ENCODE peak calls at places on chromosome 19, in seven cellular contexts. S, R, N, H, A, Z and L are unnamed samples.

GRCh38 chr19:53037101-53038097 is 7.1 kb upstream of the ERVV-2 start:
- DNase-seq in S (no peak), R (peak), N (peak), H (peak), A (no peak), Z (no peak), L (peak)

GRCh38 chr19:32869369-32870153 is at the start of gene SLC7A9:
- DNase-seq in S (no peak), R (no peak), N (no peak), H (no peak), A (no peak), Z (no peak), L (no peak)

GRCh38 chr19:46303702-46304397 is 7.0 kb downstream of the HIF3A start:
- DNase-seq in S (no peak), R (peak), N (peak), H (no peak), A (no peak), Z (no peak), L (peak)

GRCh38 chr19:32373614-32374295 is 28.3 kb downstream of the ZNF507 start:
- DNase-seq in S (peak), R (no peak), N (no peak), H (peak), A (no peak), Z (no peak), L (no peak)

GRCh38 chr19:3135961-3136683 is at the start of gene GNA15:
- DNase-seq in S (no peak), R (peak), N (no peak), H (no peak), A (no peak), Z (no peak), L (no peak)

GRCh38 chr19:45876411-45877197 is 9.3 kb downstream of the IRF2BP1 start:
- DNase-seq in S (no peak), R (peak), N (peak), H (no peak), A (no peak), Z (no peak), L (peak)

GRCh38 chr19:31963741-31964140 is 381.7 kb upstream of the ZNF507 start:
- DNase-seq in S (no peak), R (peak), N (no peak), H (no peak), A (no peak), Z (no peak), L (no peak)

GRCh38 chr19:35272122-35272715 is 3.5 kb downstream of the USF2 start:
- DNase-seq in S (no peak), R (no peak), N (peak), H (no peak), A (no peak), Z (no peak), L (no peak)

GRCh38 chr19:49014123-49014869 is 2.6 kb downstream of the LHB start:
- DNase-seq in S (no peak), R (no peak), N (peak), H (no peak), A (peak), Z (no peak), L (no peak)

GRCh38 chr19:29271341-29271740 is 58.4 kb upstream of the UQCRFS1 start:
- DNase-seq in S (no peak), R (no peak), N (no peak), H (no peak), A (no peak), Z (no peak), L (no peak)